ENCODE peak calls at places on chromosomes 13 and 19, in seven cellular contexts. R, P, X, H, G, J and W are unnamed samples.

GRCh38 chr19:1672038-1672768 is 19.8 kb upstream of the TCF3 start:
- DNase-seq in R (no peak), P (no peak), X (peak), H (no peak), G (no peak), J (peak), W (no peak)

GRCh38 chr19:3644351-3645066 is 17.9 kb upstream of the CACTIN start:
- DNase-seq in R (no peak), P (no peak), X (peak), H (no peak), G (no peak), J (peak), W (no peak)

GRCh38 chr13:87709947-87710346 is 38.8 kb downstream of the SLITRK5 start:
- DNase-seq in R (no peak), P (no peak), X (no peak), H (no peak), G (no peak), J (no peak), W (no peak)

GRCh38 chr19:45908956-45909355 is 5.6 kb downstream of the NANOS2 start:
- DNase-seq in R (no peak), P (no peak), X (peak), H (no peak), G (no peak), J (no peak), W (no peak)

GRCh38 chr13:84126671-84127171 is 244.4 kb upstream of the SLITRK1 start:
- DNase-seq in R (peak), P (no peak), X (no peak), H (no peak), G (peak), J (no peak), W (no peak)

GRCh38 chr19:35911790-35912189 is 3.7 kb upstream of the TYROBP start:
- DNase-seq in R (peak), P (no peak), X (no peak), H (no peak), G (peak), J (no peak), W (no peak)

GRCh38 chr19:19568802-19569756 is 31.0 kb downstream of the CILP2 start:
- DNase-seq in R (no peak), P (no peak), X (peak), H (no peak), G (no peak), J (peak), W (no peak)

GRCh38 chr19:2266183-2266993 is 10.2 kb upstream of the JSRP1 start:
- DNase-seq in R (peak), P (no peak), X (peak), H (peak), G (peak), J (peak), W (no peak)

GRCh38 chr13:91014696-91015095 is 332.8 kb upstream of the MIR17HG start:
- DNase-seq in R (no peak), P (no peak), X (peak), H (no peak), G (no peak), J (no peak), W (no peak)

GRCh38 chr13:99894835-99895427 is 76.6 kb downstream of the ZIC5 start:
- DNase-seq in R (no peak), P (no peak), X (no peak), H (no peak), G (no peak), J (no peak), W (no peak)

GRCh38 chr13:97108535-97108910 is 113.6 kb upstream of the MBNL2 start:
- DNase-seq in R (no peak), P (no peak), X (peak), H (no peak), G (no peak), J (peak), W (no peak)

GRCh38 chr13:108276060-108276459 is 6.5 kb downstream of the TNFSF13B start:
- DNase-seq in R (peak), P (no peak), X (peak), H (peak), G (no peak), J (no peak), W (no peak)

GRCh38 chr13:30159446-30159839 is 147.9 kb downstream of the KATNAL1 start:
- DNase-seq in R (no peak), P (no peak), X (peak), H (no peak), G (no peak), J (peak), W (no peak)

GRCh38 chr19:43664008-43664407 is 6.0 kb downstream of the PLAUR start:
- DNase-seq in R (no peak), P (no peak), X (no peak), H (peak), G (no peak), J (no peak), W (no peak)

GRCh38 chr19:19303411-19303810 is 16.9 kb downstream of the SUGP1 start:
- DNase-seq in R (no peak), P (no peak), X (no peak), H (no peak), G (no peak), J (no peak), W (no peak)

GRCh38 chr19:48724796-48725753 is 5.5 kb upstream of the MAMSTR start:
- DNase-seq in R (no peak), P (no peak), X (peak), H (peak), G (peak), J (peak), W (peak)

GRCh38 chr19:13154911-13155471 is 4.8 kb downstream of the IER2 start:
- DNase-seq in R (peak), P (peak), X (peak), H (peak), G (peak), J (peak), W (no peak)

GRCh38 chr13:36192166-36192565 is 22.2 kb downstream of the SOHLH2 start:
- DNase-seq in R (no peak), P (no peak), X (no peak), H (no peak), G (no peak), J (peak), W (no peak)

GRCh38 chr19:32691291-32691951 is at the start of gene NUDT19:
- DNase-seq in R (peak), P (peak), X (peak), H (peak), G (peak), J (peak), W (no peak)

GRCh38 chr19:56301152-56301551 is 13.5 kb downstream of the ZSCAN5A start:
- DNase-seq in R (no peak), P (no peak), X (no peak), H (no peak), G (no peak), J (no peak), W (no peak)

GRCh38 chr13:91346848-91347211 is 657 bp upstream of the MIR17HG start:
- DNase-seq in R (peak), P (no peak), X (no peak), H (no peak), G (peak), J (no peak), W (no peak)

GRCh38 chr19:10112895-10113591 is 1.6 kb downstream of the P2RY11 start:
- DNase-seq in R (no peak), P (peak), X (peak), H (no peak), G (peak), J (peak), W (no peak)
- TF ChIP-seq CTCF in R (no peak), P (peak), X (peak), H (peak), G (peak), J (peak), W (peak)

GRCh38 chr13:89577301-89577700 is 1770.2 kb upstream of the MIR17HG start:
- DNase-seq in R (no peak), P (no peak), X (no peak), H (no peak), G (no peak), J (no peak), W (no peak)
- TF ChIP-seq CTCF in R (no peak), P (peak), X (no peak), H (no peak), G (no peak), J (no peak), W (no peak)

GRCh38 chr13:113746671-113747070 is 12.4 kb upstream of the TMEM255B start:
- DNase-seq in R (no peak), P (no peak), X (no peak), H (no peak), G (no peak), J (no peak), W (no peak)

GRCh38 chr13:113745059-113745458 is 14.0 kb upstream of the TMEM255B start:
- DNase-seq in R (no peak), P (no peak), X (no peak), H (no peak), G (no peak), J (no peak), W (no peak)

GRCh38 chr13:113744197-113745000 is 14.6 kb upstream of the TMEM255B start:
- DNase-seq in R (no peak), P (no peak), X (no peak), H (no peak), G (no peak), J (no peak), W (no peak)

GRCh38 chr13:113747291-113747833 is 11.7 kb upstream of the TMEM255B start:
- DNase-seq in R (no peak), P (no peak), X (no peak), H (no peak), G (no peak), J (no peak), W (no peak)

GRCh38 chr13:113746143-113746525 is 12.9 kb upstream of the TMEM255B start:
- DNase-seq in R (no peak), P (no peak), X (no peak), H (no peak), G (no peak), J (no peak), W (no peak)
- TF ChIP-seq CTCF in R (no peak), P (no peak), X (no peak), H (no peak), G (no peak), J (no peak), W (no peak)

DNA sequence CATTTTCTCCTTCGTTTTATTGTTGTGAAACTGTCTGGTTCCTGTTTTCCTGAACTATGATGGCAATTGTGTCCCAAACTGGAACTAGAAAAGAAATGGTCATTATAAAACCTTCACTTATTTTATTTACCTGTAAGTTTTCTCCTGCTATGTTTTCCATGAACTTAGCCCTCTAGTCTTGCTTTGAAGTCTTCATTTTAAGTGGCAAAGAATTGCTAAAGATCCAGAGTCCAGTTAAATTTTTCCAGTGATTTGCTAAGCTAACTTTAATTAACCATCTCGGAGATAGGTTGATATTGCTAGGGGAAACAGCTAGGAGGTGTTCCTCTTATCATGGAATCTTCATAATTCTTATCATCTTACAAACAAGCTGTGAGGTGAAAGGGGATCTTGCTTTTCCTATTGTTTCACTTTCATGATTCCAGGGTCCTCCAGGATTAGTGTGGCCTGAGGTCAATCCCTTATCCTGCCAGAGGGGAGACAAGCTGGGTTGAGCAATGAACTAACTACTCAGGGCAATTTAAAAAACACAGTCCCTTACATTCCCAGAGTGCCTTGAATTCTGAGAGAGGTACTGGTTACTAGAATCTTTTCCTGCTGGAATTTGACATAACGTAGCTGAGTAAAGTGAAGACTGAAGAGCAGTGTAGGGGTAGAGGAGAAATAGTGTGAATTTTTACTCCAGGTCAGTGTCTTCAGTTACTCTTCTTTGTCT is 112.5 kb downstream of the ESD start:
- DNase-seq in R (no peak), P (no peak), X (no peak), H (no peak), G (no peak), J (no peak), W (no peak)
- TF ChIP-seq CTCF in R (no peak), P (no peak), X (no peak), H (no peak), G (no peak), J (no peak), W (no peak)

DNA sequence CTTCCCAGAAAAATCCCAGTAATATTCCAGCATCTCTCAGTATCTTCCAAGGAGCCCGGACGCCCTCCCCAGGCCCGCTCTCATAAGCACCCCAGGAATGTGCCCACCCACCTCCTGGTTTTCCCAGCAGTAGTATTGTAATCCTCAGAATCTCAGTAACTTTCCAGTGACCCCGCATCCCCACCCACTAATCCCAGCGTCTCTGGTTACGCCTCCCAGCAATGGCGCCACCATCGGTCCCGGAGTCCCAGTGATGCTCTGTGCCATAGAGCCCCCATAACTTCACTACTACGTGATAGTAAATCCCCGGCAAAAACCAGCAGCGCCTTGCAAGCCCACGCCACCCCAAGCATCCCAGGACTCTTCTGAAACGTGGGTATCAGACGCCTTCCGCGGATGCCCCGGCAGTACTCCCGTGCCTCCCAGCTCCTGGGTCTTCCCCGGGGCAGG is 961 bp upstream of the PNPLA6 start:
- DNase-seq in R (peak), P (peak), X (peak), H (peak), G (peak), J (peak), W (no peak)
- TF ChIP-seq CTCF in R (no peak), P (no peak), X (peak), H (no peak), G (no peak), J (peak), W (peak)

GRCh38 chr13:69681722-69682121 is 425.9 kb upstream of the ATXN8OS start:
- DNase-seq in R (no peak), P (no peak), X (no peak), H (no peak), G (no peak), J (no peak), W (no peak)

GRCh38 chr13:69676286-69676685 is 431.3 kb upstream of the ATXN8OS start:
- DNase-seq in R (no peak), P (no peak), X (no peak), H (no peak), G (no peak), J (no peak), W (no peak)

DNA sequence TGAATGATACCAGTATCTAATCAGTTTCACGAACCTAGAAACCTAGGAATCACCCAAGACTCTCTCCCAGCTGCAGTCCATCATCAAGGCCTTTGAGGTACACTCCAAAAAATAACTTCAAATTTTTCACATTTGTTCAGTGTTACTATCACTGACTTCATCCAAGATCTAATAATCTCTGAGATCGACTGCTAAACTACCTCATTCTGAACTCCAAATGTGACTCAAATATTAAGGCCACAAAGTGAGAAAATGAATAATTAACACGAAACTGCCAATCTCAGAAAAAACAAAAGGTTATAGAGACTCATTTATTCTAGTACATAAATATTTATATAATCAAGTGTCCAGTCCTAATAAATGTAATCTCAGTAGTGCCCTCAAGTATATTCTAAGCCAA is 430.3 kb upstream of the ATXN8OS start:
- DNase-seq in R (no peak), P (no peak), X (no peak), H (no peak), G (no peak), J (no peak), W (no peak)
- TF ChIP-seq CTCF in R (no peak), P (no peak), X (no peak), H (no peak), G (no peak), J (no peak), W (no peak)